ENCODE peak calls at places on chromosomes 16 and 17, in six cellular contexts. N, K, T, I, R and F are unnamed samples. For H3K36me3, the result is how much of the 10 kb centered on the place peaks cover.

GRCh38 chr16:5838071-5838470 is 740.5 kb upstream of the EEF2KMT start:
- DNase-seq in N (no peak), K (no peak), T (no peak), I (no peak), R (no peak), F (no peak)

GRCh38 chr17:6450926-6451717 is 6.9 kb downstream of the PIMREG start:
- DNase-seq in N (no peak), K (no peak), T (no peak), I (no peak), R (no peak), F (no peak)

GRCh38 chr16:71628810-71629209 is 2.8 kb downstream of the MARVELD3 start:
- DNase-seq in N (no peak), K (no peak), T (peak), I (peak), R (no peak), F (no peak)

GRCh38 chr17:7330099-7331015 is 1.2 kb upstream of the NEURL4 start:
- DNase-seq in N (peak), K (peak), T (peak), I (peak), R (peak), F (no peak)

GRCh38 chr17:80761421-80761871 is 216.8 kb downstream of the RPTOR start:
- DNase-seq in N (no peak), K (no peak), T (peak), I (peak), R (no peak), F (no peak)

GRCh38 chr17:75535871-75536270 is 10.4 kb downstream of the LLGL2 start:
- DNase-seq in N (no peak), K (no peak), T (no peak), I (no peak), R (no peak), F (no peak)

GRCh38 chr16:25109643-25110042 is 1.9 kb upstream of the LCMT1 start:
- DNase-seq in N (no peak), K (no peak), T (peak), I (peak), R (no peak), F (peak)

GRCh38 chr17:33436321-33436720 is 143.2 kb upstream of the ASIC2 start:
- DNase-seq in N (no peak), K (no peak), T (peak), I (no peak), R (no peak), F (peak)

GRCh38 chr17:55286681-55287589 is 22.2 kb downstream of the HLF start:
- DNase-seq in N (no peak), K (no peak), T (peak), I (no peak), R (no peak), F (no peak)

DNA sequence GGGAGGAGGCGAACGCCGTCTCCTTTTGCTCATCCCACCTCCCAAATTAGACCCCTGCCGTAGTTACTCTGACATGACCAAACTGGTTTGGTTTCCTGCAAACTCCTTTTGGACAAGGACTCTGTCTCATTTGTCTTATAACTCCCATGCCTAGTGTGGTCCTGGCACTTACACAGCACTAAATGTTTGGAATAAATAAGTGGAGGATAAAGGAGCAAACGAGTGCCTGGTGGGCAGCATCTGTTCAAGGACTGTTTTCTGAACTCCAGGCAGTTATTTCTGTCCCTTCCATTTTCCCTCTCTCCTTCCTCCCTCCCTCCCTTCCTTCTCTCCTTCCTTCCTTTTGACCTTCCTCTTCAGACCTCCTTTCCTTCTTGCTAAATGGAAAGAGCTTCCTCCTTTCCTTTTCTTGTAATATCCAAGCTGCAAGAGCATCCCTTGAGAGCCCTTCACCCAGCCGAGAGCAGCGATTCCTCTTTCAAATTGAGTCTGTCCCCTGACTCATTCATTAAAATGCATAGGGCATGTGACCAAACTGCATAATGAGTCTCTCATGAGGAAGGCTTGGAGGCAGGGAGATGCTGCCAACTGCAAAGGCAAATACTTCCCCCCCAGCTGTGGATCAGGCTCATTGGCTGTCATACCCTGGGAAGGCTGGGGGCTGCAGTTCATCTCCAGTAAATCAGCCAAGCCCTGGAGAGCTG is 36.9 kb downstream of the CHD9 start:
- DNase-seq in N (no peak), K (peak), T (peak), I (peak), R (peak), F (peak)
- H3K4me3 ChIP-seq in N (peak), K (no peak), T (peak), I (no peak), R (no peak), F (no peak)

GRCh38 chr16:75804368-75804767 is 78.1 kb upstream of the CPHXL start:
- DNase-seq in N (no peak), K (no peak), T (no peak), I (no peak), R (no peak), F (no peak)

GRCh38 chr16:75798714-75799113 is 72.4 kb upstream of the CPHXL start:
- DNase-seq in N (no peak), K (no peak), T (no peak), I (no peak), R (no peak), F (no peak)

GRCh38 chr16:75805946-75806345 is 79.7 kb upstream of the CPHXL start:
- DNase-seq in N (no peak), K (no peak), T (no peak), I (no peak), R (no peak), F (no peak)

GRCh38 chr16:75803753-75804152 is 77.5 kb upstream of the CPHXL start:
- DNase-seq in N (no peak), K (no peak), T (no peak), I (no peak), R (no peak), F (no peak)

GRCh38 chr16:75801307-75801706 is 75.0 kb upstream of the CPHXL start:
- DNase-seq in N (no peak), K (no peak), T (no peak), I (no peak), R (no peak), F (no peak)
- TF ChIP-seq CTCF in N (no peak), K (no peak), T (peak), I (peak), R (no peak), F (no peak)

DNA sequence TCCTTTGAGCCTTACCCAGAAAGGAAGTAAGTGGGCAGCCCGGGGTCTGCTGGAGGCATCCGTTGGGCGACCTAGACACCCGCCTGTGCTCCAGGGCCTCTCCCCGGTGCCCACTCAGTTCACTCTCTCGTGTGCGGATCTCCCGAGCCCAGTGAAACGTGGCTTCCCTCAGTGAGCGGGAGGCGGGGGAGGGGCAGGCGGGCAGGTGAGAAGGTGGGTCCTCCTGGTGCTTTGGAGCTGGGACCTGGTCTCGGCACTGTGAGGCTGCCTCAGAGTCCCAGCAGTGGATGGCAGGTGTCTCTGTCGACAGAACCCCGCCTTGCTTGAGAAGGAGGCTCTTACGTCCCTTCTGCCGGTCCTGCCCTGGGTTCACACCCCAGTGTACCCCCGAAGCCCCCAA is 8.0 kb downstream of the ZNF276 start:
- DNase-seq in N (no peak), K (no peak), T (no peak), I (no peak), R (no peak), F (no peak)
- H3K36me3 ChIP-seq in N (half or more), K (under half), T (under half), I (under half), R (under half), F (under half)

DNA sequence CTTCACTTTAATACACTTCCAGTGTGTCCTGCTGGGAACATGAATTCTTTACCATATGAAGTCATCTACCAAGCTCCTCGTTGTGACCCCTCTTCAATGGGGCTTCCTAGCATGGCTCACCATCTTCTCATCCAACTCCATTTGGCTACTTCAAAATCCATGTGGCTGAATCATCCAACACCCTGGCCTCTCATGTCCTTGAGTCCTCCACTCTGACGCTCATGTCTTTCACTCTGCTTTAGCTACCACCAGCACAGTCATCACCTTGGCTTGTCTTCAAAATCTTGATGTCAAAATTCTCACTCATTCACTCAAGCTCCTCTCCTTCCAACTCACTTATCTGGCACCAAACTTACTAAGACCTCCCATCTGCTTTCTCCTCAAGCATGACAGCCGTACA is 35.8 kb downstream of the AMFR start:
- DNase-seq in N (no peak), K (no peak), T (peak), I (no peak), R (no peak), F (peak)
- H3K4me3 ChIP-seq in N (no peak), K (no peak), T (no peak), I (no peak), R (no peak), F (no peak)

GRCh38 chr16:49755716-49756115 is 100.2 kb downstream of the ZNF423 start:
- DNase-seq in N (no peak), K (no peak), T (no peak), I (no peak), R (no peak), F (no peak)

GRCh38 chr16:49756971-49757743 is 98.8 kb downstream of the ZNF423 start:
- DNase-seq in N (no peak), K (no peak), T (peak), I (peak), R (no peak), F (no peak)

GRCh38 chr16:49754495-49755290 is 101.2 kb downstream of the ZNF423 start:
- DNase-seq in N (no peak), K (peak), T (peak), I (peak), R (peak), F (no peak)

GRCh38 chr16:49757744-49758069 is 98.2 kb downstream of the ZNF423 start:
- DNase-seq in N (no peak), K (no peak), T (no peak), I (no peak), R (no peak), F (no peak)

GRCh38 chr16:49755291-49755611 is 100.7 kb downstream of the ZNF423 start:
- DNase-seq in N (no peak), K (peak), T (peak), I (peak), R (no peak), F (no peak)
- TF ChIP-seq CTCF in N (no peak), K (peak), T (peak), I (peak), R (peak), F (peak)

GRCh38 chr16:15608398-15609285 is 34.3 kb downstream of the MARF1 start:
- DNase-seq in N (no peak), K (no peak), T (no peak), I (no peak), R (no peak), F (no peak)

GRCh38 chr16:15613676-15614075 is 29.3 kb downstream of the MARF1 start:
- DNase-seq in N (no peak), K (no peak), T (no peak), I (no peak), R (no peak), F (no peak)

GRCh38 chr16:15609286-15609649 is 33.7 kb downstream of the MARF1 start:
- DNase-seq in N (no peak), K (no peak), T (no peak), I (no peak), R (no peak), F (no peak)

GRCh38 chr16:15610369-15610871 is 32.5 kb downstream of the MARF1 start:
- DNase-seq in N (no peak), K (no peak), T (peak), I (no peak), R (no peak), F (no peak)

GRCh38 chr16:15611610-15612009 is 31.3 kb downstream of the MARF1 start:
- DNase-seq in N (no peak), K (no peak), T (peak), I (no peak), R (no peak), F (no peak)
- H3K36me3 ChIP-seq in N (half or more), K (under half), T (under half), I (under half), R (half or more), F (under half)

DNA sequence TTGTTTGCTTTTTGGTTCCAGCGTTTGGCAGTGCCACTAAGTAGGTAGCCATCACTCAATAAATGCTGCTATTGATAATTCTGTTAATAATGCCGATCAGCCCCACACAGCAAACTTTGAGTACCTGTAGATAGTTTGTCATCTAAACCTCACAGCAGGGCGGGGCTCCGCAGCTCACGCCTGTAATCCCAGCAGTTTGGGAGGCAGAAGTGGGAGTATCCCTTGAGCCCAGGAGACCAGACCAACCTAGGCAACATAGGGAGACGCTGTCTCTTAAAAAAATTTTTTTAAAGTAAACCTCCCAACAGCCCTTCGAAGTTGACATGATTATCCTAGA is 1.6 kb downstream of the BFAR start:
- DNase-seq in N (no peak), K (no peak), T (no peak), I (no peak), R (no peak), F (no peak)
- H3K4me3 ChIP-seq in N (peak), K (peak), T (peak), I (no peak), R (peak), F (peak)

GRCh38 chr17:49005140-49005539 is 8.0 kb downstream of the IGF2BP1 start:
- DNase-seq in N (no peak), K (no peak), T (no peak), I (no peak), R (no peak), F (no peak)

GRCh38 chr17:49002766-49003165 is 5.6 kb downstream of the IGF2BP1 start:
- DNase-seq in N (no peak), K (no peak), T (no peak), I (peak), R (no peak), F (no peak)

GRCh38 chr17:49002331-49002730 is 5.1 kb downstream of the IGF2BP1 start:
- DNase-seq in N (no peak), K (no peak), T (no peak), I (peak), R (no peak), F (no peak)

GRCh38 chr17:49001671-49002070 is 4.5 kb downstream of the IGF2BP1 start:
- DNase-seq in N (no peak), K (no peak), T (no peak), I (peak), R (no peak), F (no peak)

GRCh38 chr17:49003557-49004511 is 6.6 kb downstream of the IGF2BP1 start:
- DNase-seq in N (no peak), K (peak), T (no peak), I (peak), R (no peak), F (no peak)
- TF ChIP-seq CTCF in N (no peak), K (no peak), T (no peak), I (no peak), R (no peak), F (no peak)